ENCODE peak calls at places on chromosomes 5 and 9, in ten cellular contexts. X is left ventricle myocardium superior; P is RWPE1; M is activated T-helper 1 cell treated with anti-CD3 and anti-CD28 coated beads, Interleukin-12 subunit alpha, Interleukin-12 subunit beta, Interleukin-2, Interleukin-4 antibody, amounts not matched to agents 30 ng/mL and 10 ng/mL and 1 ng/mL, durations not matched to agents 14 hours and 24 hours and 36 hours; U is effector memory CD8-positive, alpha-beta T cell; K is cardiac muscle cell; G is NCI-H460; F is T-helper 1 cell; B is dermis microvascular lymphatic vessel endothelial cell; O is iris pigment epithelial cell. Q is an unnamed sample.

GRCh38 chr5:143311428-143311827 is 92.1 kb downstream of the NR3C1 start:
- DNase-seq in K (no peak), X (no peak), U (no peak), G (no peak), O (peak), B (peak), P (peak), M (no peak), F (no peak), Q (no peak)

GRCh38 chr5:17723876-17724275 is 89.6 kb downstream of the TAF11L14 start:
- DNase-seq in F (no peak), G (no peak), K (no peak), B (no peak), O (no peak), U (no peak), P (no peak), M (no peak), X (no peak), Q (peak)

GRCh38 chr9:89768650-89769071 is 163.8 kb downstream of the GADD45G start:
- DNase-seq in X (no peak), G (no peak), O (no peak), P (no peak), F (no peak), B (no peak), M (no peak), K (no peak), U (no peak), Q (no peak)

GRCh38 chr5:158978061-158978745 is 121.5 kb downstream of the EBF1 start:
- DNase-seq in G (no peak), M (no peak), K (no peak), P (no peak), B (peak), X (no peak), U (no peak), F (no peak), O (peak), Q (no peak)

GRCh38 chr9:23162789-23163188 is 663.3 kb downstream of the ELAVL2 start:
- DNase-seq in X (no peak), B (no peak), U (no peak), M (no peak), K (no peak), F (no peak), P (no peak), O (no peak), G (no peak), Q (no peak)

GRCh38 chr5:93782978-93783377 is 41.6 kb upstream of the POU5F2 start:
- DNase-seq in X (no peak), F (no peak), U (no peak), B (no peak), P (no peak), K (no peak), M (no peak), O (peak), G (no peak), Q (no peak)

GRCh38 chr5:36739751-36740221 is 133.4 kb downstream of the SLC1A3 start:
- DNase-seq in K (peak), B (peak), U (peak), G (peak), O (peak), X (peak), F (peak), P (peak), M (peak), Q (peak)

GRCh38 chr5:108382784-108383358 is 973 bp upstream of the FBXL17 start:
- DNase-seq in B (no peak), U (no peak), X (no peak), G (no peak), M (no peak), P (peak), O (peak), K (peak), F (no peak), Q (no peak)

GRCh38 chr9:126502417-126503332 is 111.1 kb upstream of the LMX1B start:
- DNase-seq in K (no peak), O (no peak), X (no peak), M (no peak), B (no peak), F (no peak), P (no peak), G (no peak), U (no peak), Q (no peak)

GRCh38 chr5:137631453-137631852 is 104.4 kb downstream of the KLHL3 start:
- DNase-seq in M (no peak), U (no peak), F (no peak), K (no peak), B (no peak), P (no peak), X (no peak), G (no peak), O (no peak), Q (no peak)

GRCh38 chr9:114308361-114308950 is 14.4 kb upstream of the ORM1 start:
- DNase-seq in K (no peak), P (no peak), B (no peak), G (no peak), M (no peak), U (no peak), O (no peak), F (no peak), X (no peak), Q (no peak)

GRCh38 chr9:38768351-38768761 is 48.4 kb upstream of the FAM240B start:
- DNase-seq in B (no peak), M (no peak), P (peak), X (no peak), F (no peak), U (no peak), G (no peak), K (no peak), O (no peak), Q (no peak)

GRCh38 chr9:131524578-131525315 is 6.3 kb downstream of the UCK1 start:
- DNase-seq in O (peak), M (no peak), X (no peak), U (no peak), G (no peak), F (no peak), K (no peak), P (no peak), B (no peak), Q (no peak)

GRCh38 chr5:109516385-109516784 is 106.6 kb upstream of the PJA2 start:
- DNase-seq in M (no peak), U (no peak), P (no peak), F (no peak), B (no peak), G (no peak), X (no peak), O (peak), K (no peak), Q (no peak)

GRCh38 chr9:126052791-126053190 is 273.8 kb upstream of the MVB12B start:
- DNase-seq in P (no peak), U (no peak), B (no peak), X (peak), M (no peak), K (no peak), G (no peak), F (no peak), O (no peak), Q (no peak)

GRCh38 chr5:112862085-112862484 is 998 bp downstream of the SRP19 start:
- DNase-seq in F (no peak), M (no peak), X (no peak), G (peak), B (peak), O (no peak), P (peak), U (no peak), K (no peak), Q (no peak)

GRCh38 chr5:375921-376871 is 54.7 kb downstream of the AHRR start:
- DNase-seq in O (no peak), M (peak), P (no peak), U (no peak), X (peak), F (no peak), G (no peak), B (no peak), K (no peak), Q (no peak)

GRCh38 chr5:103138202-103138601 is 18.1 kb downstream of the PPIP5K2 start:
- DNase-seq in F (no peak), K (no peak), X (no peak), U (no peak), B (no peak), G (no peak), O (no peak), M (no peak), P (no peak), Q (no peak)

GRCh38 chr9:76181020-76181641 is 213.1 kb downstream of the RFK start:
- DNase-seq in O (peak), P (peak), U (no peak), B (peak), G (peak), M (peak), X (no peak), F (no peak), K (no peak), Q (no peak)

GRCh38 chr9:114954986-114955623 is 24.7 kb upstream of the TNFSF8 start:
- DNase-seq in B (no peak), P (no peak), M (no peak), F (no peak), X (no peak), O (no peak), G (no peak), U (no peak), K (no peak), Q (no peak)

GRCh38 chr9:121344062-121344696 is 25.9 kb downstream of the STOM start:
- DNase-seq in K (no peak), B (no peak), F (no peak), O (no peak), M (no peak), G (no peak), X (no peak), P (no peak), U (no peak), Q (no peak)

GRCh38 chr5:78399115-78399514 is 38.7 kb downstream of the SCAMP1 start:
- DNase-seq in M (no peak), B (no peak), P (no peak), G (no peak), F (no peak), X (no peak), K (no peak), U (no peak), O (no peak), Q (peak)

GRCh38 chr5:1228121-1228520 is 2.9 kb downstream of the SLC6A18 start:
- DNase-seq in K (no peak), U (no peak), P (no peak), M (no peak), B (no peak), G (no peak), F (no peak), X (no peak), O (no peak), Q (no peak)

GRCh38 chr9:16705121-16705604 is 165.3 kb downstream of the BNC2 start:
- DNase-seq in K (peak), O (peak), U (no peak), P (peak), G (peak), F (no peak), X (peak), M (no peak), B (peak), Q (peak)

GRCh38 chr5:39506216-39506615 is 81.4 kb upstream of the DAB2 start:
- DNase-seq in K (no peak), M (no peak), B (no peak), U (no peak), F (no peak), X (peak), P (no peak), O (no peak), G (no peak), Q (no peak)

GRCh38 chr5:16574789-16575785 is 41.7 kb downstream of the RETREG1 start:
- DNase-seq in K (no peak), M (no peak), P (peak), B (no peak), O (peak), U (no peak), X (peak), F (no peak), G (peak), Q (peak)

GRCh38 chr5:141902416-141902815 is 21.3 kb upstream of the DELE1 start:
- DNase-seq in O (no peak), G (no peak), M (no peak), U (no peak), X (no peak), F (no peak), P (no peak), K (no peak), B (no peak), Q (no peak)

GRCh38 chr9:119951090-119951489 is 581.9 kb upstream of the BRINP1 start:
- DNase-seq in B (no peak), P (no peak), K (no peak), O (peak), F (no peak), G (no peak), X (no peak), U (no peak), M (no peak), Q (no peak)

GRCh38 chr5:61732376-61732775 is 400.3 kb downstream of the ZSWIM6 start:
- DNase-seq in X (peak), K (peak), U (no peak), P (no peak), M (no peak), B (no peak), G (no peak), O (no peak), F (no peak), Q (no peak)

GRCh38 chr9:33025572-33026347 is 687 bp downstream of the DNAJA1 start:
- DNase-seq in B (peak), P (peak), K (peak), U (peak), O (peak), F (peak), G (no peak), X (peak), M (peak), Q (peak)

GRCh38 chr5:173909205-173909604 is 21.1 kb downstream of the CPEB4 start:
- DNase-seq in U (no peak), K (no peak), X (no peak), G (no peak), B (no peak), O (no peak), F (no peak), P (no peak), M (no peak), Q (no peak)

GRCh38 chr9:133130721-133131244 is 9.7 kb upstream of the RALGDS start:
- DNase-seq in O (no peak), M (peak), G (no peak), B (no peak), P (no peak), X (no peak), K (no peak), F (peak), U (peak), Q (no peak)

GRCh38 chr5:151923865-151924264 is 786 bp downstream of the GLRA1 start:
- DNase-seq in U (no peak), X (no peak), O (peak), B (no peak), M (no peak), K (peak), G (no peak), F (no peak), P (peak), Q (no peak)

Q was measured in NCI-H446.